ENCODE peak calls at places on chromosomes 12 and 14, in four cellular contexts. A is GF-D8, V is NCI-H1105, K is NCI-H774. D is an unnamed sample.

GRCh38 chr14:64815257-64815656 is 64.5 kb downstream of the SPTB start:
- DNase-seq in A (no peak), V (no peak), K (no peak), D (no peak)

GRCh38 chr12:122849352-122850047 is 14.2 kb downstream of the HIP1R start:
- DNase-seq in A (no peak), V (no peak), K (no peak), D (no peak)

GRCh38 chr12:15599266-15600037 is 189.7 kb downstream of the EPS8 start:
- DNase-seq in A (no peak), V (peak; percentile 54), K (no peak), D (no peak)

GRCh38 chr12:16668198-16668597 is 62.2 kb upstream of the LMO3 start:
- DNase-seq in A (no peak), V (no peak), K (no peak), D (no peak)

GRCh38 chr14:31252865-31253264 is 45.3 kb upstream of the HECTD1 start:
- DNase-seq in A (no peak), V (no peak), K (no peak), D (no peak)

GRCh38 chr12:89156324-89156723 is 196.0 kb downstream of the DUSP6 start:
- DNase-seq in A (peak; percentile 77), V (no peak), K (no peak), D (peak; percentile 86)

GRCh38 chr12:48285751-48286650 is 64.7 kb downstream of the ZNF641 start:
- DNase-seq in A (no peak), V (no peak), K (no peak), D (no peak)

GRCh38 chr12:104682790-104683279 is 226.1 kb downstream of the CHST11 start:
- DNase-seq in A (peak; percentile 79), V (no peak), K (no peak), D (peak; percentile 81)

GRCh38 chr14:67733609-67734008 is 31.9 kb downstream of the RDH12 start:
- DNase-seq in A (no peak), V (no peak), K (no peak), D (no peak)

GRCh38 chr14:21087294-21088091 is 11.0 kb downstream of the ZNF219 start:
- DNase-seq in A (peak; percentile 47), V (peak; percentile 67), K (no peak), D (peak; percentile 34)

GRCh38 chr12:118436002-118436724 is 59.8 kb downstream of the SUDS3 start:
- DNase-seq in A (no peak), V (no peak), K (peak; percentile 23), D (peak; percentile 18)

GRCh38 chr12:82358200-82359114 is at the start of the genes CCDC59 and METTL25:
- DNase-seq in A (peak; percentile 89), V (peak; percentile 98), K (peak; percentile 99), D (peak; percentile 92)

GRCh38 chr12:101040936-101041335 is 169.1 kb downstream of the SLC5A8 start:
- DNase-seq in A (no peak), V (no peak), K (no peak), D (no peak)

GRCh38 chr14:67575684-67576083 is 24.4 kb downstream of the PIGH start:
- DNase-seq in A (no peak), V (no peak), K (no peak), D (no peak)

GRCh38 chr12:9674226-9674590 is 4.7 kb downstream of the CLEC2D start:
- DNase-seq in A (no peak), V (no peak), K (no peak), D (no peak)

GRCh38 chr12:112879191-112879705 is 27.5 kb upstream of the OAS1 start:
- DNase-seq in A (no peak), V (no peak), K (no peak), D (no peak)

GRCh38 chr14:30227436-30227835 is 299.8 kb upstream of the PRKD1 start:
- DNase-seq in A (no peak), V (no peak), K (no peak), D (no peak)

GRCh38 chr12:44589697-44590096 is 286.4 kb downstream of the NELL2 start:
- DNase-seq in A (no peak), V (no peak), K (no peak), D (no peak)

GRCh38 chr12:43912851-43913250 is 77.0 kb downstream of the TMEM117 start:
- DNase-seq in A (no peak), V (no peak), K (no peak), D (no peak)

GRCh38 chr14:72291908-72292688 is 359.9 kb downstream of the RGS6 start:
- DNase-seq in A (no peak), V (no peak), K (no peak), D (no peak)

GRCh38 chr12:1591029-1591428 is 3.4 kb downstream of the FBXL14 start:
- DNase-seq in A (no peak), V (no peak), K (no peak), D (no peak)

GRCh38 chr14:91127411-91127810 is 13.5 kb downstream of the DGLUCY start:
- DNase-seq in A (no peak), V (no peak), K (no peak), D (no peak)

GRCh38 chr12:1544991-1545700 is 49.2 kb downstream of the FBXL14 start:
- DNase-seq in A (no peak), V (no peak), K (no peak), D (peak; percentile 20)

D was measured in AML-193.